ENCODE peak calls at places on chromosomes 6 and 20, in ten cellular contexts. R is RWPE1, Q is PC-9, F is lower lobe of right lung, S is mammary epithelial cell, B is cardiac fibroblast, J is astrocyte, I is BJ, H is progenitor cell of endocrine pancreas, Z is BE2C. P is an unnamed sample.

GRCh38 chr6:38570750-38571149 is 69.0 kb downstream of the BTBD9 start:
- DNase-seq in R (no peak), Q (no peak), F (no peak), S (no peak), B (peak), J (no peak), I (no peak), H (no peak), Z (no peak), P (no peak)

GRCh38 chr6:51199272-51199671 is 380.6 kb downstream of the TFAP2B start:
- DNase-seq in R (no peak), Q (no peak), F (no peak), S (no peak), B (no peak), J (no peak), I (no peak), H (no peak), Z (no peak), P (no peak)

GRCh38 chr6:133288662-133289061 is 47.5 kb downstream of the EYA4 start:
- DNase-seq in R (no peak), Q (no peak), F (no peak), S (no peak), B (peak), J (no peak), I (no peak), H (no peak), Z (no peak), P (no peak)

GRCh38 chr6:53731906-53732636 is 62.7 kb upstream of the LRRC1 start:
- DNase-seq in R (no peak), Q (no peak), F (no peak), S (no peak), B (no peak), J (peak), I (no peak), H (no peak), Z (no peak), P (no peak)

GRCh38 chr6:68427630-68428029 is 207.5 kb upstream of the ADGRB3 start:
- DNase-seq in R (peak), Q (no peak), F (no peak), S (no peak), B (peak), J (peak), I (no peak), H (no peak), Z (no peak), P (no peak)

GRCh38 chr20:19809487-19809886 is 51.4 kb downstream of the RIN2 start:
- DNase-seq in R (no peak), Q (no peak), F (no peak), S (no peak), B (no peak), J (no peak), I (no peak), H (no peak), Z (no peak), P (no peak)

GRCh38 chr6:30743099-30744053 is 889 bp upstream of the FLOT1 start:
- DNase-seq in R (no peak), Q (no peak), F (peak), S (peak), B (peak), J (no peak), I (no peak), H (peak), Z (no peak), P (peak)

GRCh38 chr20:60087563-60088105 is 129.4 kb downstream of the CDH26 start:
- DNase-seq in R (no peak), Q (no peak), F (no peak), S (no peak), B (peak), J (no peak), I (no peak), H (no peak), Z (no peak), P (no peak)

GRCh38 chr6:48928937-48929336 is 534.1 kb downstream of the MMUT start:
- DNase-seq in R (no peak), Q (no peak), F (no peak), S (no peak), B (peak), J (no peak), I (no peak), H (no peak), Z (no peak), P (no peak)

GRCh38 chr20:57991211-57991841 is 237.1 kb downstream of the ANKRD60 start:
- DNase-seq in R (peak), Q (peak), F (no peak), S (peak), B (no peak), J (peak), I (peak), H (no peak), Z (no peak), P (no peak)

GRCh38 chr6:154480144-154480639 is 30.3 kb downstream of the CNKSR3 start:
- DNase-seq in R (no peak), Q (no peak), F (no peak), S (no peak), B (no peak), J (no peak), I (no peak), H (no peak), Z (no peak), P (no peak)

GRCh38 chr6:164502838-164503237 is 806.6 kb downstream of the C6orf118 start:
- DNase-seq in R (no peak), Q (no peak), F (no peak), S (no peak), B (no peak), J (no peak), I (no peak), H (no peak), Z (no peak), P (no peak)

GRCh38 chr20:11124849-11125505 is 451.2 kb upstream of the JAG1 start:
- DNase-seq in R (no peak), Q (no peak), F (no peak), S (no peak), B (no peak), J (no peak), I (no peak), H (no peak), Z (no peak), P (no peak)

GRCh38 chr20:10972219-10972860 is 298.5 kb upstream of the JAG1 start:
- DNase-seq in R (no peak), Q (no peak), F (no peak), S (no peak), B (no peak), J (no peak), I (no peak), H (no peak), Z (no peak), P (no peak)

GRCh38 chr6:41713650-41714291 is 21.6 kb downstream of the TFEB start:
- DNase-seq in R (no peak), Q (no peak), F (no peak), S (peak), B (peak), J (peak), I (no peak), H (no peak), Z (no peak), P (no peak)

GRCh38 chr6:17349437-17349836 is 44.0 kb upstream of the CAP2 start:
- DNase-seq in R (peak), Q (peak), F (no peak), S (peak), B (no peak), J (peak), I (no peak), H (no peak), Z (no peak), P (no peak)

GRCh38 chr20:53773792-53774371 is 180.2 kb upstream of the ZNF217 start:
- DNase-seq in R (peak), Q (peak), F (no peak), S (peak), B (peak), J (peak), I (peak), H (no peak), Z (no peak), P (no peak)

GRCh38 chr20:1296922-1297321 is 30.8 kb downstream of the SNPH start:
- DNase-seq in R (no peak), Q (no peak), F (no peak), S (no peak), B (no peak), J (no peak), I (no peak), H (no peak), Z (no peak), P (no peak)

GRCh38 chr6:139982652-139983051 is 608.2 kb upstream of the CITED2 start:
- DNase-seq in R (no peak), Q (peak), F (no peak), S (no peak), B (peak), J (peak), I (peak), H (no peak), Z (peak), P (no peak)

GRCh38 chr6:37695857-37696219 is 1.8 kb downstream of the MDGA1 start:
- DNase-seq in R (no peak), Q (no peak), F (no peak), S (peak), B (no peak), J (peak), I (no peak), H (no peak), Z (peak), P (no peak)

GRCh38 chr6:135537782-135538301 is 40.3 kb upstream of the AHI1 start:
- DNase-seq in R (peak), Q (peak), F (no peak), S (peak), B (peak), J (peak), I (peak), H (no peak), Z (no peak), P (no peak)

GRCh38 chr6:63862486-63863198 is 227.0 kb downstream of the PHF3 start:
- DNase-seq in R (no peak), Q (no peak), F (no peak), S (no peak), B (peak), J (no peak), I (no peak), H (no peak), Z (no peak), P (no peak)

GRCh38 chr6:163570579-163571231 is 156.2 kb downstream of the QKI start:
- DNase-seq in R (no peak), Q (no peak), F (no peak), S (no peak), B (peak), J (peak), I (no peak), H (no peak), Z (no peak), P (no peak)

GRCh38 chr6:7261030-7261841 is 51.8 kb downstream of the SSR1 start:
- DNase-seq in R (peak), Q (peak), F (peak), S (peak), B (peak), J (peak), I (peak), H (peak), Z (peak), P (peak)

GRCh38 chr20:32652739-32653526 is 20.8 kb downstream of the C20orf203 start:
- DNase-seq in R (peak), Q (peak), F (peak), S (peak), B (peak), J (peak), I (peak), H (peak), Z (peak), P (peak)

GRCh38 chr20:47950103-47950502 is 164.8 kb upstream of the SULF2 start:
- DNase-seq in R (peak), Q (peak), F (no peak), S (peak), B (peak), J (peak), I (no peak), H (no peak), Z (peak), P (no peak)

GRCh38 chr6:5942591-5942990 is 64.1 kb downstream of the NRN1 start:
- DNase-seq in R (no peak), Q (no peak), F (no peak), S (peak), B (no peak), J (peak), I (no peak), H (no peak), Z (no peak), P (no peak)

GRCh38 chr20:9705722-9706476 is 133.0 kb downstream of the PAK5 start:
- DNase-seq in R (no peak), Q (no peak), F (no peak), S (no peak), B (no peak), J (no peak), I (no peak), H (no peak), Z (no peak), P (no peak)
- TF ChIP-seq CTCF in R (no peak), Q (no peak), F (no peak), S (no peak), B (no peak), J (no peak), I (no peak), H (no peak), Z (no peak), P (no peak)

GRCh38 chr6:13188306-13188705 is 140.0 kb downstream of the TBC1D7 start:
- DNase-seq in R (no peak), Q (no peak), F (no peak), S (no peak), B (no peak), J (no peak), I (no peak), H (no peak), Z (no peak), P (no peak)
- TF ChIP-seq CTCF in R (no peak), Q (no peak), F (no peak), S (no peak), B (no peak), J (no peak), I (no peak), H (no peak), Z (no peak), P (no peak)

GRCh38 chr20:41951615-41952014 is 333.4 kb upstream of the CHD6 start:
- DNase-seq in R (no peak), Q (no peak), F (no peak), S (no peak), B (no peak), J (no peak), I (no peak), H (no peak), Z (no peak), P (no peak)

GRCh38 chr20:41960166-41960565 is 342.0 kb upstream of the CHD6 start:
- DNase-seq in R (no peak), Q (no peak), F (no peak), S (no peak), B (no peak), J (no peak), I (no peak), H (no peak), Z (no peak), P (no peak)

GRCh38 chr20:41958391-41958790 is 340.2 kb upstream of the CHD6 start:
- DNase-seq in R (no peak), Q (no peak), F (no peak), S (no peak), B (no peak), J (no peak), I (no peak), H (no peak), Z (no peak), P (no peak)

GRCh38 chr20:41956316-41957050 is 338.3 kb upstream of the CHD6 start:
- DNase-seq in R (no peak), Q (no peak), F (no peak), S (no peak), B (peak), J (no peak), I (no peak), H (no peak), Z (peak), P (no peak)
- TF ChIP-seq CTCF in R (peak), Q (peak), F (peak), S (no peak), B (peak), J (peak), I (no peak), H (peak), Z (peak), P (no peak)

GRCh38 chr6:111563581-111563980 is 42.1 kb downstream of the TRAF3IP2 start:
- DNase-seq in R (no peak), Q (no peak), F (no peak), S (no peak), B (no peak), J (no peak), I (no peak), H (no peak), Z (no peak), P (no peak)

GRCh38 chr6:111564482-111564945 is 41.2 kb downstream of the TRAF3IP2 start:
- DNase-seq in R (no peak), Q (no peak), F (no peak), S (peak), B (peak), J (peak), I (no peak), H (no peak), Z (peak), P (no peak)

GRCh38 chr6:111565316-111566221 is 40.1 kb downstream of the TRAF3IP2 start:
- DNase-seq in R (no peak), Q (no peak), F (no peak), S (no peak), B (no peak), J (no peak), I (no peak), H (no peak), Z (no peak), P (no peak)

GRCh38 chr6:111566873-111567517 is 38.7 kb downstream of the TRAF3IP2 start:
- DNase-seq in R (no peak), Q (no peak), F (no peak), S (peak), B (no peak), J (peak), I (no peak), H (no peak), Z (peak), P (no peak)

DNA sequence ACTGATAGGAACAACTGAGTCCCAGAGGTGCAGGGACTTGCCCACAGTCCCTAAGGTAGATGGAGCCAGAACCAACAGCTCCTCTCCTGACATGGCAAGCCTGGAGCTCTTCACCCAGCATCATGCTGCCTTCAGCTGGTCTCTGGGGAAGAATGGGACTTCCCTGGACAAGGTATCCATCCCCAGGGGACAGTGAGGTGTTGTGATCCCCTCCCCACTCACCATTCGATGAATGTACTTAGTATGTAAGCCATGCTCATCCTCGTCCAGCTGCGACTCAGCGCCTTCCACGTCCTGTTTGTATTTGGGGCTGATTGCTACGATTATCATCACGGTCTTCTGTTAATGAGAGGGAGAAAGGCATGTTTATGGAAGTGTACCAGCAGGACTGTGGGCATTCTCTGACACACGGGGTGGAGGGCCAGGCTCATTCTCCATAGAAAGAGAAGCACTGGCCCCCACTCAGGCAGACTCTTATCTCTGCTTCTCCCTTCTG is 39.4 kb downstream of the TRAF3IP2 start:
- DNase-seq in R (no peak), Q (no peak), F (no peak), S (no peak), B (no peak), J (no peak), I (no peak), H (no peak), Z (no peak), P (no peak)
- TF ChIP-seq CTCF in R (no peak), Q (no peak), F (no peak), S (no peak), B (no peak), J (no peak), I (no peak), H (no peak), Z (no peak), P (no peak)

DNA sequence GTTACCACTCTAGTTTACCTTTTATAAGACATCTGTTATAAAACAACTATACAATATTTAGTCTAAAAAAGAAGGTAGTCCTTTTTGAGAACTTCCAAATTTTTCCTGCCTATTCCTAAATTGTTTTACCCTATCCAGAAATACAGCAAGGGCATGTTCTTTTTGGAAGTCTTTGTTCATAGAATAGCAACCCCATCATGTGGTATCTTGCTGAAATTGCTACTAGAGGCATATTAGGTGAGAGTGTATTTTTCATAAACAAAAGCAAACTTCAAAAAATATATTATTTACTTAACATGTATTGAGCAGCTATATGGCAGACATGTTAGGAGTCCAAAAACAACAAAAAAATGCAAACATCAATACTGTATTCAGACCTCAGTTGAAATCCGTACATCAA is 371.8 kb upstream of the NRSN1 start:
- DNase-seq in R (no peak), Q (no peak), F (no peak), S (no peak), B (no peak), J (no peak), I (no peak), H (no peak), Z (no peak), P (no peak)
- TF ChIP-seq CTCF in R (no peak), Q (peak), F (peak), S (no peak), B (no peak), J (no peak), I (no peak), H (peak), Z (peak), P (no peak)

DNA sequence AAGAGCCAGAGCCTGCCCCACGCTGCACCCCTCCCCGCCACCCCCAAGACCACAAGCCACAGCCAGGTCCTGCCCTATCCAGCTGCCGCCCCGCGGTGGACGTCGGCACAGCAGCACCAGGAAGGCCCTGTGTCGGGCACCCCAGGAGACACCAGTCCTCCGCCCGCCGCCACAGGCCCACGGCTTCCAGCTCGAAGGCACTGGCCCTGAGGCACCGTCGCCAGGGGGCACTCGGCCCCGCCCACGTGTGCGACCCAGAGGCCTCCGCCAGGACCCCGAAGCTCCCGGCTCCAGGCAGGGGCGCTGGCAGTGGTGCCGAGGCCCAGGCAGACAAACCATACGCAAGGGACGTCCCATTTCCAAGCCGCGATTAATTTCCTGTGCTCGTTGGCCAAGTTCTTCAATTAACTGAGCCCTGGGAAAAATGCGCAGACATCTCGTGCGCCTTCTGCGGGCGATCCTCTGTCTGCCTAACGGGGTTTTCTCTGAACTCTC is 19.4 kb downstream of the KCNQ2 start:
- DNase-seq in R (no peak), Q (no peak), F (no peak), S (no peak), B (no peak), J (no peak), I (no peak), H (no peak), Z (peak), P (no peak)
- TF ChIP-seq CTCF in R (peak), Q (no peak), F (no peak), S (no peak), B (peak), J (no peak), I (peak), H (no peak), Z (peak), P (no peak)

DNA sequence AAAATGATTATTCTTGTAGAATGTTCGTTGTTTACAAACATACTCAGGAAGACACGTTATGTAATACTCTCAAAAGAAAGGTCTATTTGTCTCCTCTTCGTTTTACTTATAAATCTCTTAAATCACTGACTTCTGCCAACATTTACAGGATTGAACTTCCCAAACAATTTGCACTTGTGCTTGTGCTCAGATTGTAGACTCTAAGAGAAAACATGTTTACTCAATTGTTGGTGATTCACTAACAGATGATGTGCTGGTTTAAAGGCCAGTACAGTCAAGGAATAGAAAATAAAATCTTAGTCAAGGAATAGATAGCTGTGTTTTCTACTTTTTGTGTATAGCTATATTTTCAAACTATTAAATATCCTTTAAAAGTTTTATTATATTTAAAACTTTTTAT is 172.8 kb downstream of the GJA1 start:
- DNase-seq in R (no peak), Q (no peak), F (no peak), S (no peak), B (peak), J (no peak), I (no peak), H (no peak), Z (no peak), P (no peak)
- TF ChIP-seq CTCF in R (no peak), Q (no peak), F (no peak), S (no peak), B (no peak), J (no peak), I (no peak), H (no peak), Z (no peak), P (no peak)

GRCh38 chr20:37980876-37981275 is 52.4 kb downstream of the TTI1 start:
- DNase-seq in R (no peak), Q (no peak), F (no peak), S (no peak), B (no peak), J (no peak), I (no peak), H (no peak), Z (no peak), P (no peak)

GRCh38 chr20:37977786-37978185 is 55.5 kb downstream of the TTI1 start:
- DNase-seq in R (no peak), Q (no peak), F (no peak), S (no peak), B (no peak), J (no peak), I (no peak), H (no peak), Z (no peak), P (no peak)

GRCh38 chr20:37980383-37980782 is 52.9 kb downstream of the TTI1 start:
- DNase-seq in R (no peak), Q (no peak), F (no peak), S (no peak), B (no peak), J (no peak), I (no peak), H (no peak), Z (no peak), P (no peak)

GRCh38 chr20:37976862-37977261 is 56.4 kb downstream of the TTI1 start:
- DNase-seq in R (no peak), Q (no peak), F (no peak), S (no peak), B (no peak), J (no peak), I (no peak), H (no peak), Z (no peak), P (no peak)

GRCh38 chr20:37979021-37979985 is 54.0 kb downstream of the TTI1 start:
- DNase-seq in R (no peak), Q (no peak), F (no peak), S (no peak), B (no peak), J (no peak), I (no peak), H (no peak), Z (no peak), P (no peak)
- TF ChIP-seq CTCF in R (no peak), Q (no peak), F (no peak), S (no peak), B (no peak), J (no peak), I (no peak), H (no peak), Z (no peak), P (no peak)